ENCODE peak calls at places on chromosomes 5 and 9, in five cellular contexts. Y is IMR-90, O is WERI-Rb-1, L is HFFc6, P is AG09309. R is an unnamed sample.

GRCh38 chr9:121026260-121026691 is 23.8 kb downstream of the C5 start:
- DNase-seq in Y (no peak), O (no peak), L (no peak), P (no peak), R (no peak)

GRCh38 chr5:138974227-138975063 is 99.3 kb upstream of the LRRTM2 start:
- DNase-seq in Y (peak; percentile 13), O (peak; percentile 83), L (no peak), P (no peak), R (peak; percentile 88)

GRCh38 chr5:67897431-67897830 is 318.1 kb upstream of the PIK3R1 start:
- DNase-seq in Y (no peak), O (no peak), L (no peak), P (no peak), R (no peak)

GRCh38 chr9:36900136-36900855 is 133.8 kb downstream of the PAX5 start:
- DNase-seq in Y (no peak), O (no peak), L (no peak), P (no peak), R (no peak)

GRCh38 chr5:127562252-127562651 is 44.8 kb downstream of the PRRC1 start:
- DNase-seq in Y (no peak), O (peak; percentile 40), L (no peak), P (no peak), R (no peak)

GRCh38 chr5:171122372-171122771 is 186.7 kb upstream of the TLX3 start:
- DNase-seq in Y (no peak), O (no peak), L (no peak), P (no peak), R (no peak)

GRCh38 chr5:72093231-72093630 is 14.0 kb upstream of the MAP1B start:
- DNase-seq in Y (peak; percentile 67), O (no peak), L (peak; percentile 50), P (no peak), R (no peak)

GRCh38 chr5:157538311-157538710 is 37.3 kb downstream of the ADAM19 start:
- DNase-seq in Y (no peak), O (no peak), L (no peak), P (no peak), R (no peak)

GRCh38 chr5:97670447-97670846 is 487.4 kb upstream of the RIOK2 start:
- DNase-seq in Y (no peak), O (no peak), L (no peak), P (no peak), R (no peak)

GRCh38 chr9:13002740-13003139 is 227.9 kb downstream of the LURAP1L start:
- DNase-seq in Y (no peak), O (peak; percentile 16), L (no peak), P (no peak), R (no peak)

GRCh38 chr9:87711857-87712800 is 13.8 kb upstream of the CTSL start:
- DNase-seq in Y (peak; percentile 81), O (no peak), L (peak; percentile 89), P (peak; percentile 66), R (peak; percentile 36)

GRCh38 chr5:141517902-141518610 is 29.2 kb downstream of the PCDHGC5 start:
- DNase-seq in Y (peak; percentile 87), O (no peak), L (peak; percentile 75), P (no peak), R (no peak)

GRCh38 chr9:125996671-125997509 is 249.7 kb downstream of the PBX3 start:
- DNase-seq in Y (no peak), O (no peak), L (no peak), P (no peak), R (no peak)

GRCh38 chr9:127776195-127776918 is 2.1 kb downstream of the SH2D3C start:
- DNase-seq in Y (no peak), O (peak; percentile 55), L (no peak), P (no peak), R (no peak)

GRCh38 chr9:33142531-33142930 is 24.6 kb downstream of the B4GALT1 start:
- DNase-seq in Y (no peak), O (no peak), L (no peak), P (no peak), R (no peak)

GRCh38 chr9:116543731-116544400 is 143.2 kb upstream of the TRIM32 start:
- DNase-seq in Y (peak; percentile 78), O (no peak), L (peak; percentile 91), P (no peak), R (no peak)

GRCh38 chr5:144120781-144121180 is 49.7 kb downstream of the YIPF5 start:
- DNase-seq in Y (no peak), O (no peak), L (no peak), P (no peak), R (no peak)

GRCh38 chr5:169832236-169832635 is 148.1 kb downstream of the INSYN2B start:
- DNase-seq in Y (no peak), O (no peak), L (no peak), P (no peak), R (no peak)

GRCh38 chr5:169827769-169828168 is 152.5 kb downstream of the INSYN2B start:
- DNase-seq in Y (peak; percentile 14), O (no peak), L (no peak), P (no peak), R (no peak)

GRCh38 chr5:169828385-169828784 is 151.9 kb downstream of the INSYN2B start:
- DNase-seq in Y (no peak), O (no peak), L (no peak), P (no peak), R (no peak)

GRCh38 chr5:169831331-169831730 is 149.0 kb downstream of the INSYN2B start:
- DNase-seq in Y (peak; percentile 27), O (no peak), L (no peak), P (no peak), R (no peak)

GRCh38 chr5:169826618-169827017 is 153.7 kb downstream of the INSYN2B start:
- DNase-seq in Y (no peak), O (no peak), L (no peak), P (no peak), R (no peak)
- TF ChIP-seq CTCF in Y (no peak), O (no peak), L (peak; percentile 45), P (peak; percentile 35), R (no peak)

DNA sequence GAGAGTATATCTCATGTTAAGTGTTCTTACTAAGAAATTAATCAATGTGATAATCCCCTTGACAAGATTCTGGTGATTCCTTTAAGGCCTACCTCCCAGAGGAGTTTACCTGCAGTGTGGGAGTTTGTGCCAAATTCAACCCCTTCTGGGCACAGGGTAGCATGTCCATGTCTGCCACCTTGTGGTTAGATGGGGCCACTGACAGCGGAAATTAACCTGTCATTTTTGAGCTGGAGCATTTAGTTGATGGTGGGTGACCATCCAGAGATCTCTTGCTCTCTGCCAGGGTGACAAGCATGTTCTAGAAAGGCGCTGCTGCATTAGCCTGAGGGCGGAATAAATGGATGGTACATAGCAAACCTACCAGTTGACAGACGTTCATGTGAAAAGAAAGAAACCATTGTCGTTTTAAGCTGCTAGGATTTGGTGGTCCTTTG is 132.2 kb downstream of the FBXO4 start:
- DNase-seq in Y (peak; percentile 25), O (peak; percentile 44), L (peak; percentile 5), P (peak; percentile 1), R (no peak)
- TF ChIP-seq CTCF in Y (peak; percentile 61), O (peak; percentile 83), L (peak; percentile 92), P (peak; percentile 80), R (peak; percentile 63)

GRCh38 chr9:16182784-16183183 is 629.9 kb downstream of the CCDC171 start:
- DNase-seq in Y (no peak), O (no peak), L (no peak), P (no peak), R (no peak)
- TF ChIP-seq CTCF in Y (no peak), O (no peak), L (no peak), P (no peak), R (no peak)

GRCh38 chr5:35183243-35183955 is 46.9 kb downstream of the PRLR start:
- DNase-seq in Y (peak; percentile 60), O (peak; percentile 27), L (peak; percentile 69), P (no peak), R (no peak)
- TF ChIP-seq CTCF in Y (peak; percentile 75), O (peak; percentile 53), L (peak; percentile 83), P (peak; percentile 81), R (no peak)

GRCh38 chr5:1735320-1735970 is 64.2 kb downstream of the MRPL36 start:
- DNase-seq in Y (no peak), O (peak; percentile 7), L (no peak), P (no peak), R (peak; percentile 46)

GRCh38 chr5:1734908-1735289 is 64.7 kb downstream of the MRPL36 start:
- DNase-seq in Y (no peak), O (no peak), L (no peak), P (no peak), R (no peak)

GRCh38 chr5:1736065-1736464 is 63.6 kb downstream of the MRPL36 start:
- DNase-seq in Y (no peak), O (no peak), L (no peak), P (no peak), R (peak; percentile 12)

GRCh38 chr5:1737790-1738405 is 61.7 kb downstream of the MRPL36 start:
- DNase-seq in Y (peak; percentile 13), O (peak; percentile 52), L (peak; percentile 16), P (no peak), R (no peak)

DNA sequence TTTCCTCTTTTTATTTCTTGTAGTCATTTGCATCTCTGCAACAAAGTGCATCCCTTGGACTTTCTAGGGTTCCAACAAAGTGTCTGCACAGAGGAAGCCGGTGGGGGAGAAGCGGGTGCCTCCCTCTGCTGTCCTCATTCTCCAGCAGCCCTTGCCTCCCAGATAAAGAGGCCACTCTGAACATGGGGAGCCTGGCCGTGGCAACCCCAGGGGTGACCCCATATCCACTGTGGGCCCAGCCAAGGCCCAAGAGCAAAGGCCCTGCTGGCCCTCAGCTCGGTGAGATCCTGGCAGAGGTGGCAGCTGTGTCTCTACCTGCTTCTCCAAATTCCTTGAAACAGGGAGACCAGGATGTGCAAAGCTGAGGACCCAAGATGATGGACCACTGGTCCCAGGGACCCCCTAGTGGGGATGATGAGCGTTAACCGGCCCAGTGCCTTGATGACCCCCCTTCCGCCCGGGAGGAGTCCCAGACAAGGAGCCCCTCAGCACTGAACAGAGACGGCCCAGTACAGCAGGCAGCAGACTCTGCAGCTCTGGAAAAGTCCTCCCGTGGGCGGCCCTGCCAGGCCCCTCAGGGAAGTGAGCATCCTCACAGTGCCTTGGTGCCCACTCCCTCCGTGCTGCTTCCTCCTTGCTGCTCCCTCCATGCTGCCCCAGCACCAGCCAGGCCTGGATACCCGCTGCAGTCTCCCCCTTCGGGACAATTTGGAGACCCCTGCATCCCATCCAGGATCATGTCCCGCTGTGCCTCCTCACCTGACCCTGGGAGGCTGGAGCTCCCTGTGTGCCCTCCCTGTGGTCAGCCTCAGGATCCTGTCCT is 62.5 kb downstream of the MRPL36 start:
- DNase-seq in Y (no peak), O (no peak), L (no peak), P (no peak), R (no peak)
- TF ChIP-seq CTCF in Y (no peak), O (peak; percentile 41), L (no peak), P (no peak), R (no peak)